ENCODE peak calls at places on chromosomes 6 and 20, in five cellular contexts. G is GM12878, X is K562, T is IMR-90, A is HepG2. E is an unnamed sample.

GRCh38 chr20:36167826-36168634 is 13.5 kb downstream of the EPB41L1 start:
- DNase-seq in G (no peak), X (peak; percentile 53), T (peak; percentile 84), A (no peak), E (peak; percentile 81)

GRCh38 chr6:63899550-63899949 is 263.9 kb downstream of the PHF3 start:
- DNase-seq in G (no peak), X (no peak), T (peak; percentile 68), A (no peak), E (peak; percentile 1)

GRCh38 chr6:104527761-104528415 is 331.8 kb downstream of the HACE1 start:
- DNase-seq in G (no peak), X (peak; percentile 57), T (no peak), A (peak; percentile 24), E (peak; percentile 20)

GRCh38 chr6:151350442-151351145 is 40.8 kb downstream of the ZBTB2 start:
- DNase-seq in G (no peak), X (no peak), T (no peak), A (no peak), E (no peak)

GRCh38 chr6:154302111-154302752 is 54.4 kb downstream of the IPCEF1 start:
- DNase-seq in G (peak; percentile 90), X (peak; percentile 40), T (peak; percentile 95), A (no peak), E (no peak)

GRCh38 chr6:19719691-19720127 is 117.5 kb upstream of the ID4 start:
- DNase-seq in G (no peak), X (no peak), T (peak; percentile 70), A (no peak), E (no peak)

GRCh38 chr6:2935566-2936291 is 32.6 kb upstream of the SERPINB9 start:
- DNase-seq in G (no peak), X (no peak), T (no peak), A (no peak), E (no peak)

GRCh38 chr6:30844118-30844535 is 40.2 kb upstream of the DDR1 start:
- DNase-seq in G (no peak), X (no peak), T (peak; percentile 53), A (peak; percentile 40), E (peak; percentile 33)

GRCh38 chr6:33708516-33709204 is 2.8 kb downstream of the UQCC2 start:
- DNase-seq in G (no peak), X (no peak), T (no peak), A (no peak), E (no peak)

GRCh38 chr6:127026247-127026646 is 92.2 kb upstream of the RSPO3 start:
- DNase-seq in G (no peak), X (no peak), T (no peak), A (no peak), E (peak; percentile 61)

GRCh38 chr6:163338671-163339405 is 75.7 kb upstream of the QKI start:
- DNase-seq in G (no peak), X (peak; percentile 45), T (peak; percentile 56), A (no peak), E (no peak)

GRCh38 chr6:46749731-46750130 is 3.0 kb downstream of the ANKRD66 start:
- DNase-seq in G (no peak), X (no peak), T (no peak), A (no peak), E (no peak)

GRCh38 chr6:15348528-15348927 is 102.7 kb downstream of the JARID2 start:
- DNase-seq in G (no peak), X (no peak), T (no peak), A (no peak), E (no peak)

GRCh38 chr6:150143521-150144293 is 863 bp downstream of the PPP1R14C start:
- DNase-seq in G (no peak), X (no peak), T (no peak), A (no peak), E (no peak)

GRCh38 chr6:15628499-15629131 is 34.2 kb downstream of the DTNBP1 start:
- DNase-seq in G (no peak), X (peak; percentile 74), T (peak; percentile 94), A (no peak), E (no peak)

GRCh38 chr6:36296240-36296639 is 26.4 kb downstream of the PNPLA1 start:
- DNase-seq in G (no peak), X (no peak), T (peak; percentile 4), A (no peak), E (no peak)

GRCh38 chr20:4246428-4246827 is 231.1 kb upstream of the RNF24 start:
- DNase-seq in G (no peak), X (no peak), T (no peak), A (no peak), E (no peak)

GRCh38 chr6:37965964-37966676 is 146.6 kb downstream of the ZFAND3 start:
- DNase-seq in G (no peak), X (no peak), T (peak; percentile 48), A (peak; percentile 15), E (no peak)

GRCh38 chr6:166957087-166957804 is 896 bp upstream of the RNASET2 start:
- DNase-seq in G (no peak), X (peak; percentile 65), T (no peak), A (peak; percentile 87), E (no peak)

GRCh38 chr6:40336986-40337780 is 250.0 kb downstream of the LRFN2 start:
- DNase-seq in G (no peak), X (no peak), T (no peak), A (no peak), E (no peak)

GRCh38 chr6:116531675-116532570 is 13.6 kb downstream of the TRAPPC3L start:
- DNase-seq in G (no peak), X (peak; percentile 78), T (peak; percentile 82), A (peak; percentile 66), E (peak; percentile 65)

GRCh38 chr20:57188576-57189079 is 77.8 kb downstream of the BMP7 start:
- DNase-seq in G (no peak), X (no peak), T (no peak), A (no peak), E (no peak)

GRCh38 chr6:33091957-33092356 is 16.2 kb downstream of the HLA-DPB1 start:
- DNase-seq in G (no peak), X (peak; percentile 50), T (no peak), A (peak; percentile 30), E (no peak)

GRCh38 chr6:83702749-83703148 is 6.2 kb downstream of the SNAP91 start:
- DNase-seq in G (no peak), X (no peak), T (no peak), A (no peak), E (no peak)

DNA sequence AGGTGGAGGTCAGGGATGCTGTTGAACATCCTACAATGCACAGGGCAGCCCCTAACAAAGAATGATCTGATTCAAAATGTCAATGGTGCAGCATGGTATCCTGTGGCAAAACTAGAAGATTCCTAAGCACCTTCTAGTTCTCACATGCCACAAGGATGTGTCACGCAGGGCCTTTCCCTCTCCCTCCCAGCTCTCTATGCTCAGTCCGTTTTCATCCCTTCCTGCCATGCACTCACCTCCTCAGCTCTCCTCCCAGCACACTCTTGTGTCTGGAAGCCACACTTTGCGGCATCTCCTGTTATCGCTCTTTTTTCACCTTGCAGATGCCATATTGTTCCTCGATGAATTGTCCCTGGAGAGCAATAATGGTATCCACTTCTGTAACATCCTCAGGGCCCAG is 263.4 kb downstream of the CDC5L start:
- DNase-seq in G (no peak), X (no peak), T (peak; percentile 33), A (no peak), E (no peak)
- TF ChIP-seq BHLHE40 in G (no peak), X (no peak), T (no peak), A (no peak), E (no peak)

DNA sequence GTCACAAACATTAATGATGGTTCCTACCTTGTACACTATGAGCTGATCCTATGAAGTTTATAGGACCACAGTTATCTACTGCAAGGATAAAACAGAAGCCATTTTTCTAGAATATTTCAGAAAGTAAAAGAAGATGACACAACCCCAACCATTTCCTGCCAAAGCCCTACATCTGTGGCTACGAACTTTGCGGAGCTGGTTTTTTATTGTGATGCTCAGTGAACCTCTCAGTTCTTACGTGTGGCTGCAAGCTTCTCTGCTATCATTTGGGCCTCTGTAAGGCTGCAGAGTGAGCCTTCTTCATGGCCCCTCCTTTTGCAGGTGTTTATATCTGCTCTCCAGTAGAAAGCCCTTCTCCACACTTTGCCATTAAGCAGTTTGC is 17.8 kb upstream of the TAGAP start:
- DNase-seq in G (no peak), X (no peak), T (no peak), A (no peak), E (no peak)
- H3K4me2 ChIP-seq in G (peak overlapping the region; percentile 38), X (no peak overlapping the region), T (no peak overlapping the region), A (no peak overlapping the region), E (no peak overlapping the region)

GRCh38 chr6:136786708-136787107 is 5.6 kb downstream of the MAP3K5 start:
- DNase-seq in G (no peak), X (no peak), T (no peak), A (no peak), E (no peak)
- TF ChIP-seq USF2 in G (no peak), X (no peak), T (no peak), A (no peak), E (no peak)

GRCh38 chr20:58433759-58434158 is 44.7 kb downstream of the VAPB start:
- DNase-seq in G (no peak), X (peak; percentile 50), T (peak; percentile 89), A (no peak), E (no peak)
- TF ChIP-seq BHLHE40 in G (no peak), X (no peak), T (no peak), A (no peak), E (no peak)

DNA sequence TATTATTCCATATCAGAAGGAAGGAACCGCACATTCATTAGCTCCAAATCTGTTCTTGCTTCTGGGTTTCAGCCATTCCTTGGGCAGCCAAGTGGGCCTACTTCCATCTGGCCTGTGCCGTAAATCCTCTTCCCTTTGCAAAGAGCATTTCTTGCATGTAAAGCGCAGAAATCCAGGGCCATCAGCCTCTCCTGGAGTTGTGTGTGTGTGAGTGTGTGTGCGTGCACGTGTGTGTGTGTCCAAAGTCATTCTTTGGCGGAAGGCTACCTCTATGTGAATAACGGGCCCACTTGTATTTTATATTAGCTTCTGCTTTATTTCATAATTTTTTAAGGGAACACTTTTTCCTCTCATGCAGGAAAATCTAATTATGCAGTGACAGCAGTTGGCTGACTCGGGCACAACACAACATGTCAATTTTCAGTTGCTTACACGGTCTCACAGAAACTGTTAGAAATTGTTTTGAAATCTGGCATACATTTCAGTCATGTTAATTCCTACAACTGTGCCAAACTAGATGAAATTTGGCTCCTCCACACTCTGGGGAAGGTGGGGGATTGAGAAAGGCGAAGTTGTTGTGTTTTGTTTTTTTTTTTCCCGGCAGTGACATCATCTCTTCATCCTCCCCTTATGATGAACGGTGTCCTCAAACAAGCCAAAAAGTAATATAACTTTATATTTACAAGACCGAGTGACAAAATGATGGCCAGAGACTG is 223.8 kb upstream of the TSHZ2 start:
- DNase-seq in G (no peak), X (no peak), T (no peak), A (no peak), E (no peak)
- H3K4me2 ChIP-seq in G (no peak overlapping the region), X (no peak overlapping the region), T (no peak overlapping the region), A (no peak overlapping the region), E (no peak overlapping the region)

DNA sequence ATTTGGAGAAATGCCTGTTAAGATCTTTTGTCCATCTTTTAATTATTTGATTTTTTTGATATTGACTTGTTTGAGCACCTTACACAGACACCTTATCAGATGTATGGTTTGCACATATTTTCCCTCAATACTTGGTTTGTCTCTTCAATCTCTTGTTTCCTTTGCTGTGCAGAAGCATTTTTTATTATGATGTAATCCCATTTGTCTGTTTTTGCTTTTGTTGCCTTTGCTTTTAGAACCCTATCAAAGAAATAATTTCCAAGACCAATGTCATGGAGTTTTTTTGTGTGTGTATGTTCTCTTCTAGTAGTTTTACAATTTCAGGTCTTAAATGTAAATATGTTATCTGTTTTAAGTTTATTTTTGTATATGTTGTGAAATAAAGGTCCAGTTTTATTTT is 73.9 kb downstream of the HTR1B start:
- DNase-seq in G (no peak), X (no peak), T (no peak), A (no peak), E (no peak)
- TF ChIP-seq USF2 in G (no peak), X (no peak), T (no peak), A (no peak), E (no peak)

GRCh38 chr6:125200986-125201385 is 47.4 kb downstream of the TPD52L1 start:
- DNase-seq in G (no peak), X (no peak), T (no peak), A (no peak), E (no peak)
- TF ChIP-seq BHLHE40 in G (no peak), X (no peak), T (no peak), A (no peak), E (no peak)

E was measured in A549.